ENCODE peak calls at places on chromosomes 7 and 10, in eight cellular contexts. R is activated naive CD4-positive, alpha-beta T cell; U is breast epithelium; G is left ventricle myocardium inferior; W is cardiac muscle cell; L is amniotic stem cell; E is NCI-H510A treated with DMSO at 0.1 percent for 48 hours; A is Calu3. F is an unnamed sample.

GRCh38 chr7:13414661-13415105 is 574.8 kb downstream of the ETV1 start:
- DNase-seq in L (no peak), G (no peak), R (no peak), A (peak), U (no peak), E (peak), W (peak), F (no peak)

GRCh38 chr7:135970682-135971365 is 6.3 kb downstream of the MTPN start:
- DNase-seq in R (no peak), A (no peak), E (no peak), L (no peak), U (no peak), W (no peak), G (no peak), F (no peak)

GRCh38 chr7:70016044-70016770 is 417.9 kb downstream of the AUTS2 start:
- DNase-seq in U (no peak), W (no peak), L (peak), E (no peak), A (no peak), G (no peak), R (no peak), F (no peak)

GRCh38 chr7:131509087-131509486 is 47.3 kb downstream of the PODXL start:
- DNase-seq in E (no peak), L (no peak), W (no peak), A (no peak), U (no peak), R (no peak), G (no peak), F (no peak)

GRCh38 chr10:92965314-92965713 is 95.3 kb upstream of the CYP26C1 start:
- DNase-seq in E (peak), U (no peak), W (peak), L (peak), G (no peak), R (no peak), A (no peak), F (peak)

GRCh38 chr7:151086802-151087246 is 549 bp downstream of the AGAP3 start:
- DNase-seq in E (no peak), R (no peak), A (no peak), G (no peak), U (no peak), L (no peak), W (peak), F (peak)

GRCh38 chr10:84270708-84271107 is 25.9 kb downstream of the RGR start:
- DNase-seq in L (no peak), R (no peak), E (peak), A (no peak), G (no peak), W (no peak), U (no peak), F (no peak)

GRCh38 chr10:30816812-30817193 is 187.2 kb upstream of the LYZL2 start:
- DNase-seq in E (no peak), A (no peak), L (no peak), R (no peak), U (no peak), G (no peak), W (no peak), F (no peak)

F was measured in RCC 7860.